ENCODE peak calls at places on chromosomes 16 and 17, in seven cellular contexts. Q is EL, Y is NCI-H1417, H is BE2C, W is stomach, B is iPS-NIHi11, A is kidney tubule cell. L is an unnamed sample.

GRCh38 chr17:73924083-73924482 is 279.4 kb upstream of the RPL38 start:
- DNase-seq in Q (no peak), Y (no peak), H (no peak), W (no peak), B (no peak), A (no peak), L (no peak)

GRCh38 chr16:30748634-30749445 is 615 bp downstream of the PHKG2 start:
- DNase-seq in Q (peak; percentile 56), Y (peak; percentile 47), H (peak; percentile 56), W (no peak), B (peak; percentile 71), A (peak; percentile 67), L (peak; percentile 55)

GRCh38 chr16:86261379-86261778 is 248.9 kb upstream of the FOXF1 start:
- DNase-seq in Q (peak; percentile 24), Y (no peak), H (peak; percentile 73), W (no peak), B (no peak), A (no peak), L (peak; percentile 30)

GRCh38 chr17:42221886-42222745 is 27.8 kb upstream of the GHDC start:
- DNase-seq in Q (peak; percentile 61), Y (peak; percentile 35), H (peak; percentile 52), W (peak; percentile 55), B (peak; percentile 80), A (peak; percentile 53), L (peak; percentile 55)

GRCh38 chr17:7809086-7809790 is 24.8 kb upstream of the KDM6B start:
- DNase-seq in Q (no peak), Y (no peak), H (no peak), W (no peak), B (no peak), A (peak; percentile 68), L (no peak)

GRCh38 chr17:36474571-36474970 is 11.9 kb upstream of the ZNHIT3 start:
- DNase-seq in Q (no peak), Y (no peak), H (no peak), W (no peak), B (no peak), A (no peak), L (no peak)

GRCh38 chr17:77865109-77865611 is 93.3 kb upstream of the TNRC6C start:
- DNase-seq in Q (no peak), Y (no peak), H (peak; percentile 89), W (no peak), B (no peak), A (no peak), L (peak; percentile 25)

GRCh38 chr17:39904990-39905288 is 13.5 kb downstream of the GSDMB start:
- DNase-seq in Q (no peak), Y (no peak), H (no peak), W (no peak), B (no peak), A (no peak), L (no peak)

GRCh38 chr16:2298621-2299020 is 30.7 kb upstream of the RNPS1 start:
- DNase-seq in Q (no peak), Y (no peak), H (no peak), W (no peak), B (no peak), A (no peak), L (no peak)

GRCh38 chr16:50067290-50067853 is 1.6 kb downstream of the HEATR3 start:
- DNase-seq in Q (peak; percentile 70), Y (peak; percentile 11), H (peak; percentile 56), W (no peak), B (peak; percentile 23), A (peak; percentile 42), L (peak; percentile 45)

GRCh38 chr17:41896726-41897125 is 22.0 kb downstream of the ACLY start:
- DNase-seq in Q (no peak), Y (no peak), H (no peak), W (no peak), B (no peak), A (no peak), L (no peak)

GRCh38 chr16:35516551-35516950 is 2057.1 kb downstream of the TP53TG3F start:
- DNase-seq in Q (no peak), Y (no peak), H (no peak), W (no peak), B (no peak), A (no peak), L (no peak)

GRCh38 chr16:1812732-1813163 is 13.9 kb downstream of the HAGH start:
- DNase-seq in Q (peak; percentile 38), Y (peak; percentile 89), H (peak; percentile 79), W (peak; percentile 89), B (peak; percentile 80), A (peak; percentile 58), L (peak; percentile 86)

GRCh38 chr16:49021136-49021535 is 260.5 kb downstream of the CBLN1 start:
- DNase-seq in Q (peak; percentile 70), Y (peak; percentile 46), H (no peak), W (no peak), B (no peak), A (peak; percentile 74), L (peak; percentile 48)

GRCh38 chr17:78680436-78680835 is 101.6 kb downstream of the CYTH1 start:
- DNase-seq in Q (no peak), Y (no peak), H (no peak), W (no peak), B (no peak), A (no peak), L (no peak)

GRCh38 chr17:21167303-21167702 is 40.5 kb downstream of the DHRS7B start:
- DNase-seq in Q (peak; percentile 12), Y (no peak), H (no peak), W (no peak), B (no peak), A (no peak), L (peak; percentile 57)

GRCh38 chr16:49889725-49890397 is 33.9 kb upstream of the ZNF423 start:
- DNase-seq in Q (no peak), Y (no peak), H (no peak), W (no peak), B (no peak), A (peak; percentile 31), L (no peak)

GRCh38 chr17:37710344-37710886 is 34.4 kb downstream of the HNF1B start:
- DNase-seq in Q (peak; percentile 41), Y (peak; percentile 90), H (peak; percentile 53), W (peak; percentile 99), B (peak; percentile 89), A (peak; percentile 92), L (peak; percentile 40)

GRCh38 chr16:50491516-50491915 is 56.7 kb upstream of the NKD1 start:
- DNase-seq in Q (no peak), Y (no peak), H (no peak), W (peak; percentile 3), B (no peak), A (no peak), L (no peak)

GRCh38 chr17:42585353-42585752 is 7.8 kb upstream of the PSMC3IP start:
- DNase-seq in Q (no peak), Y (no peak), H (no peak), W (no peak), B (no peak), A (no peak), L (no peak)

GRCh38 chr17:72683506-72684404 is 408.7 kb downstream of the SLC39A11 start:
- DNase-seq in Q (peak; percentile 97), Y (peak; percentile 28), H (peak; percentile 70), W (peak; percentile 38), B (peak; percentile 54), A (peak; percentile 79), L (peak; percentile 90)

GRCh38 chr16:89209522-89210044 is 7.9 kb upstream of the ZNF778 start:
- DNase-seq in Q (no peak), Y (no peak), H (no peak), W (no peak), B (no peak), A (no peak), L (no peak)

GRCh38 chr17:77504652-77505459 is 364.1 kb downstream of the SEC14L1 start:
- DNase-seq in Q (no peak), Y (no peak), H (no peak), W (no peak), B (no peak), A (no peak), L (no peak)

GRCh38 chr17:72984145-72984924 is 108.2 kb downstream of the SLC39A11 start:
- DNase-seq in Q (peak; percentile 86), Y (no peak), H (no peak), W (no peak), B (no peak), A (peak; percentile 58), L (peak; percentile 48)

GRCh38 chr17:80773243-80773991 is 218.2 kb upstream of the CHMP6 start:
- DNase-seq in Q (no peak), Y (no peak), H (peak; percentile 73), W (no peak), B (peak; percentile 40), A (no peak), L (peak; percentile 9)

GRCh38 chr16:22664561-22664997 is 149.4 kb upstream of the HS3ST2 start:
- DNase-seq in Q (no peak), Y (peak; percentile 36), H (no peak), W (no peak), B (no peak), A (no peak), L (no peak)

GRCh38 chr16:85631230-85631629 is 18.1 kb downstream of the GSE1 start:
- DNase-seq in Q (no peak), Y (no peak), H (no peak), W (no peak), B (no peak), A (no peak), L (no peak)

GRCh38 chr17:42179911-42180410 is 981 bp downstream of the KCNH4 start:
- DNase-seq in Q (peak; percentile 31), Y (peak; percentile 85), H (peak; percentile 81), W (peak; percentile 38), B (peak; percentile 93), A (peak; percentile 20), L (peak; percentile 62)

GRCh38 chr17:71899317-71899716 is 221.5 kb upstream of the SOX9 start:
- DNase-seq in Q (peak; percentile 62), Y (no peak), H (no peak), W (no peak), B (no peak), A (peak; percentile 56), L (no peak)

GRCh38 chr17:6755731-6756184 is at the start of gene XAF1:
- DNase-seq in Q (peak; percentile 85), Y (no peak), H (no peak), W (peak; percentile 46), B (no peak), A (peak; percentile 21), L (peak; percentile 27)

GRCh38 chr17:60229189-60229802 is 79.5 kb downstream of the CA4 start:
- DNase-seq in Q (peak; percentile 63), Y (peak; percentile 45), H (no peak), W (no peak), B (no peak), A (no peak), L (no peak)

GRCh38 chr17:296906-297690 is 55.5 kb downstream of the RPH3AL start:
- DNase-seq in Q (no peak), Y (no peak), H (no peak), W (no peak), B (no peak), A (no peak), L (no peak)

GRCh38 chr16:89922884-89923639 is at the start of gene TUBB3:
- DNase-seq in Q (peak; percentile 85), Y (peak; percentile 88), H (peak; percentile 94), W (peak; percentile 69), B (peak; percentile 94), A (peak; percentile 91), L (peak; percentile 96)

GRCh38 chr16:73037331-73037745 is 10.6 kb downstream of the ZFHX3 start:
- DNase-seq in Q (no peak), Y (no peak), H (peak; percentile 47), W (peak; percentile 54), B (no peak), A (peak; percentile 37), L (no peak)